ENCODE peak calls at places on chromosomes 6 and 20, in nine cellular contexts. N, A, K, Y, Z, D, Q, O and T are unnamed samples. For H3K4me1, the result is how much of the 10 kb centered on the place peaks cover.

GRCh38 chr6:118963003-118963402 is 28.0 kb upstream of the MCM9 start:
- DNase-seq in Q (no peak), A (no peak), K (peak), Z (no peak), Y (peak), D (no peak), O (no peak), N (no peak), T (no peak)

GRCh38 chr20:23869520-23869919 is 10.0 kb downstream of the CST5 start:
- DNase-seq in Z (no peak), D (no peak), O (no peak), Q (no peak), Y (no peak), A (no peak), K (no peak), N (no peak), T (no peak)

GRCh38 chr6:162058281-162058875 is 669.2 kb downstream of the PRKN start:
- DNase-seq in D (peak), N (peak), Q (no peak), A (no peak), Z (no peak), K (peak), Y (no peak), O (peak), T (no peak)

GRCh38 chr6:167811689-167812487 is 14.8 kb upstream of the AFDN start:
- DNase-seq in Z (no peak), Q (no peak), O (no peak), Y (no peak), K (no peak), N (no peak), D (no peak), A (no peak), T (peak)

GRCh38 chr6:166192557-166192956 is 24.9 kb upstream of the TBXT start:
- DNase-seq in K (no peak), O (no peak), D (no peak), Y (no peak), A (no peak), Q (no peak), N (no peak), Z (no peak), T (no peak)

GRCh38 chr6:93848011-93848620 is 428.8 kb upstream of the EPHA7 start:
- DNase-seq in Y (no peak), K (no peak), Z (peak), N (no peak), A (no peak), O (no peak), Q (no peak), D (no peak), T (no peak)

GRCh38 chr6:47262226-47262625 is 47.5 kb downstream of the TNFRSF21 start:
- DNase-seq in O (no peak), Q (no peak), A (no peak), Z (no peak), D (no peak), Y (no peak), K (peak), N (no peak), T (no peak)

GRCh38 chr6:105795913-105796517 is 290.1 kb upstream of the PRDM1 start:
- DNase-seq in O (no peak), Q (no peak), Y (no peak), Z (no peak), N (no peak), D (no peak), A (no peak), K (no peak), T (no peak)

GRCh38 chr6:39387785-39388184 is 65.3 kb upstream of the KCNK16 start:
- DNase-seq in N (no peak), A (no peak), D (no peak), O (no peak), Q (no peak), Y (no peak), K (no peak), Z (no peak), T (peak)

GRCh38 chr6:9250852-9251251 is 815.5 kb upstream of the SLC35B3 start:
- DNase-seq in Z (peak), A (no peak), D (peak), O (peak), N (peak), K (peak), Q (peak), Y (peak), T (no peak)

GRCh38 chr6:130872250-130873095 is 45.3 kb downstream of the SMLR1 start:
- DNase-seq in Y (peak), Z (peak), A (peak), Q (peak), N (peak), K (peak), D (peak), O (peak), T (no peak)

GRCh38 chr6:63705707-63706106 is 70.1 kb downstream of the PHF3 start:
- DNase-seq in Y (no peak), D (no peak), Q (no peak), A (no peak), Z (no peak), K (peak), O (no peak), N (no peak), T (no peak)

GRCh38 chr6:76351275-76351674 is 278.8 kb upstream of the IMPG1 start:
- DNase-seq in Q (peak), D (peak), A (no peak), N (no peak), Z (peak), K (no peak), O (no peak), Y (no peak), T (no peak)

GRCh38 chr6:53916804-53917463 is 122.1 kb downstream of the LRRC1 start:
- DNase-seq in N (no peak), D (no peak), A (no peak), Z (no peak), Y (no peak), O (no peak), K (no peak), Q (no peak), T (no peak)

GRCh38 chr6:31898200-31899011 is 908 bp upstream of the EHMT2 start:
- DNase-seq in D (peak), A (no peak), Z (peak), Y (peak), Q (peak), K (peak), O (no peak), N (peak), T (no peak)
- TF ChIP-seq CTCF in D (peak), A (no peak), Z (peak), Y (no peak), Q (no peak), K (no peak), O (no peak), N (no peak), T (no peak)

DNA sequence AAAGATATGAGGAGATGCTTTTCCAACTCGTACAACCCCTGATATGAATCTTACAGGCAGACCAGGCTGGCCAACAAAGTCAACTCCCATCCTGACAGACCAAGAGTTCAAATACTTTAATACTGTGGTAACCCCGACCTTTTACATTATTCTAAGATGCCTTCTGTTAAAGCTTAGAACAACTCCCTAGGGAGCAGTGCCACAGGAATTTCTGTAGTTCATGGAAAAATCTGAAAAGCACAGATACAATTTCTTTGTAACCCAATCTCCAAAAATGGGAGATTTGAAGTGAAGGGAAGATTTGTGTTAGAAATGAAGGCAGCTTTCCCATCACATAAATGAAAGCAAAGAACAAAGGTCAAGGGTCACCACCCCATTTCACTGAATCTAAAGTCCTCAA is 151.3 kb upstream of the BEND6 start:
- DNase-seq in N (no peak), D (no peak), O (no peak), Y (peak), Z (no peak), Q (no peak), A (no peak), K (peak), T (no peak)
- H3K4me1 ChIP-seq in N (under half), D (under half), O (half or more), Y (under half), Z (half or more), Q (under half), A (under half), K (under half), T (under half)

DNA sequence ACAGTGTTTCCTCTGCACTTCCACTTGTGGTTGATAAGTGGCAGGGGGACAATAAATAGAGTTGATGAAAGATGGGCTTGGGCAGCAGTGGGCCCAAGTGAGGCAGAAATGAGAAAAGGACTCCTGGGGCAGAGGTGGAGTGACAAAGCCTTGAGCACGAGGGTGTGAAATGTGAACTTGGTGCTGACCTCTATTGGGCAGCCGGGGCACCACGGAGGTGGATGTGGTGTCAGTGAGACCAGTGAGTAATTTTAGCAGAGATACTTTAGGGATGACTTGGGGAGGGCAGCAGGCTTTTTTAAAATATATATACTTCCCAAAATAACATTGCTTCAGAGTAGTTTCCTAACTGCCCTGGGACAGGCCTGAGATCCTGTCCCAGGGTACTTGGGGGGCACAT is 30.6 kb upstream of the MYLK2 start:
- DNase-seq in A (no peak), D (peak), O (no peak), Z (no peak), K (no peak), Y (peak), N (no peak), Q (peak), T (no peak)
- TF ChIP-seq CTCF in A (no peak), D (no peak), O (no peak), Z (no peak), K (peak), Y (peak), N (no peak), Q (peak), T (no peak)

DNA sequence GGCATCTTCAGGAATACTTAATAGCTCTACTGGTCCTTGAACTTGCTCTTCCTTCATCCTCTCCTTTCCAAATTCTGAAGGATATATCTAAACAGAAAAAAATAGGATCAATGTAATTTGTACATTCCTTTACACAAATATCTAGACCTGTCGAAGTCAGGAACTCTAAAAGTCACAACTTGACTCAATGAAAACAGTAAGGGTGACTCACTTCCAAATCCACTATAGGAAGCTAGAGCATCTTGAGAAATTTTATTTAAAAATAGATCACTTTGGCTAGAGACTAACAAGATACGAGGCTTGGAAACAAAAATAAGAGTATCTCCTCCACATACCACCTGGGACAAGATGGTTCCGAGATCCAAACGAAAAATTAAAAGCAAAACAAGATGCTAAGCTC is 12.2 kb downstream of the ESF1 start:
- DNase-seq in N (no peak), A (no peak), Z (no peak), O (no peak), K (no peak), Y (peak), Q (no peak), D (no peak), T (no peak)
- H3K4me1 ChIP-seq in N (under half), A (under half), Z (under half), O (under half), K (under half), Y (under half), Q (under half), D (under half), T (under half)

DNA sequence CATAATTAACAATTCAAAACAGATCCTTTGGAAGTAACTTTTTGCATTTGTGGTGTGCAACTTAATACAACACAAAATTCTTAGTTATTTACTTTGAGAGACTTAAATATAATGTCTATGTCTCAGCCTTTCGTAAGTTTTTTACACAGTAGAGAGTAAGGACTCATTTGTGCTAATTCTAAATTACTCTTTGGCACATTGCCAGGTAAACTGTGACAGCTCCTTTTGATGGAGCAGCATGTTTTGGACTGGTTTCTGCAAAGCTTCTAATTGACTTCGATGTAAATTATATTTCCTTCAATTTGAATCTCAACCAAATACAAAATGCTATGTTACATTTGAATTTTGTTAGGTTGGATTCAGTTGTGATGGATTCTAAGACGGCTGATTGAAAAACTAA is 450.7 kb upstream of the OPRM1 start:
- DNase-seq in N (no peak), A (no peak), Y (no peak), D (no peak), Z (no peak), O (no peak), Q (no peak), K (no peak), T (no peak)
- TF ChIP-seq CTCF in N (no peak), A (no peak), Y (no peak), D (no peak), Z (no peak), O (no peak), Q (no peak), K (no peak), T (no peak)

DNA sequence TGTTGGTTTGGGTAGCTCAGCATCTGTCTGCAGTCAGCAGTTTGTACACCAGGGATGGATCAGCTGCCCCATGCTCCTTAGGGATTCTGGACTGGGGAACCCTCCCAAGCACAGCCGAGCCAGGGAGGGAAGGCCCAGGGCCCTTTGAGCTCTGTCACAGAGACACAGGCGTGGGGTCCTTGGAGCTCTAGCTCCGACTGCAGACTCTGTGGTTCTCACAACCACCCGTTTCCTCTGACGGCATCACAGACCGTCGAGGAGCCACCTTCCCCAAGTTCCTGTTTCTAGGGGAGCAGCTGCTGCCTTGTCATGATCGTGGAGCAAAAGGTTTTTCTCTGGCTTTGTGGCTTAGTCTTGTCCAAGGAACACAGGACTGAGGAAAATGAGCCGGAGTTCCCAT is at the start of gene SLA2:
- DNase-seq in A (no peak), Y (no peak), Z (no peak), O (no peak), Q (no peak), K (no peak), N (peak), D (no peak), T (no peak)
- H3K4me1 ChIP-seq in A (under half), Y (under half), Z (under half), O (under half), Q (under half), K (under half), N (under half), D (under half), T (under half)

GRCh38 chr20:50230184-50230583 is 39.6 kb downstream of the CEBPB start:
- DNase-seq in D (no peak), N (no peak), A (no peak), K (no peak), O (no peak), Y (no peak), Z (no peak), Q (no peak), T (no peak)
- TF ChIP-seq CTCF in D (no peak), N (no peak), A (no peak), K (no peak), O (no peak), Y (no peak), Z (no peak), Q (no peak), T (no peak)